ENCODE peak calls at places on chromosome 17, in four cellular contexts. Y is neural crest cell, T is H9, P is omental fat pad. L is an unnamed sample.

GRCh38 chr17:37608369-37609169 is 649 bp downstream of the SYNRG start:
- DNase-seq in Y (peak; percentile 56), T (peak; percentile 79), P (no peak), L (no peak)

GRCh38 chr17:8681175-8681949 is 50.8 kb upstream of the MYH10 start:
- DNase-seq in Y (no peak), T (no peak), P (no peak), L (no peak)

GRCh38 chr17:42098747-42099399 is 600 bp upstream of the ZNF385C start:
- DNase-seq in Y (no peak), T (no peak), P (no peak), L (no peak)

GRCh38 chr17:45050680-45051059 is 762 bp downstream of the DCAKD start:
- DNase-seq in Y (no peak), T (no peak), P (no peak), L (no peak)

GRCh38 chr17:1229354-1229890 is 40.8 kb upstream of the BHLHA9 start:
- DNase-seq in Y (no peak), T (peak; percentile 60), P (no peak), L (peak; percentile 96)

GRCh38 chr17:65388911-65389310 is 172.5 kb downstream of the AXIN2 start:
- DNase-seq in Y (no peak), T (no peak), P (no peak), L (no peak)

GRCh38 chr17:67491009-67491677 is 114.1 kb downstream of the PITPNC1 start:
- DNase-seq in Y (peak; percentile 18), T (peak; percentile 76), P (peak; percentile 78), L (peak; percentile 82)

GRCh38 chr17:18324140-18325049 is 9.3 kb downstream of the SMCR8 start:
- DNase-seq in Y (no peak), T (no peak), P (no peak), L (no peak)